ENCODE peak calls at places on chromosomes 2 and 18, in seven cellular contexts. S is activated CD4-positive, CD25-positive, alpha-beta regulatory T cell treated with anti-CD3 and anti-CD28 coated beads, Interleukin-2, amount 50 U/mL, for 72 hours; O is ELF-1; N is left kidney; Q is NCI-H1930; P is fibroblast of mammary gland; U is upper lobe of left lung. E is an unnamed sample.

GRCh38 chr18:7520200-7520780 is 46.8 kb upstream of the PTPRM start:
- DNase-seq in Q (no peak), S (no peak), O (no peak), N (peak), P (no peak), U (no peak), E (no peak)

GRCh38 chr2:188766086-188766856 is 207.9 kb upstream of the COL3A1 start:
- DNase-seq in P (peak), N (no peak), O (no peak), Q (no peak), U (no peak), S (no peak), E (no peak)

GRCh38 chr2:172817411-172817810 is 81.8 kb downstream of the RAPGEF4 start:
- DNase-seq in S (no peak), P (peak), Q (no peak), N (no peak), U (no peak), O (no peak), E (no peak)

GRCh38 chr2:142952793-142953192 is 75.3 kb downstream of the KYNU start:
- DNase-seq in U (no peak), P (no peak), N (peak), Q (no peak), O (no peak), S (no peak), E (no peak)

GRCh38 chr2:224126001-224126400 is 86.9 kb upstream of the SERPINE2 start:
- DNase-seq in S (no peak), O (peak), U (no peak), P (no peak), Q (no peak), N (no peak), E (no peak)

GRCh38 chr2:109372171-109372568 is 241.6 kb downstream of the SEPTIN10 start:
- DNase-seq in O (no peak), U (peak), Q (no peak), N (no peak), P (no peak), S (no peak), E (no peak)

GRCh38 chr18:58325521-58325908 is 281.5 kb downstream of the NEDD4L start:
- DNase-seq in O (no peak), N (no peak), Q (no peak), S (no peak), U (no peak), P (peak), E (no peak)

GRCh38 chr18:58596265-58596681 is 32.6 kb downstream of the ALPK2 start:
- DNase-seq in S (no peak), O (peak), N (no peak), Q (no peak), U (no peak), P (no peak), E (no peak)

GRCh38 chr2:240640939-240641338 is 15.7 kb downstream of the GPR35 start:
- DNase-seq in Q (peak), U (peak), O (peak), S (no peak), P (peak), N (peak), E (peak)

GRCh38 chr2:6412533-6413085 is 453.1 kb downstream of the CMPK2 start:
- DNase-seq in O (no peak), U (no peak), P (peak), Q (no peak), N (no peak), S (no peak), E (peak)

GRCh38 chr18:49994410-49994809 is 181.1 kb upstream of the ACAA2 start:
- DNase-seq in Q (no peak), U (no peak), S (no peak), O (no peak), P (no peak), N (no peak), E (no peak)

GRCh38 chr2:186852508-186852907 is 3.5 kb upstream of the ZSWIM2 start:
- DNase-seq in N (no peak), S (no peak), O (no peak), U (no peak), Q (no peak), P (no peak), E (no peak)

GRCh38 chr2:72033636-72034035 is 114.0 kb downstream of the CYP26B1 start:
- DNase-seq in Q (no peak), N (no peak), P (peak), S (no peak), O (no peak), U (peak), E (no peak)

GRCh38 chr2:45888167-45888566 is 236.7 kb downstream of the PRKCE start:
- DNase-seq in Q (no peak), U (peak), O (no peak), N (no peak), P (peak), S (no peak), E (peak)

GRCh38 chr2:69810550-69810949 is 18.9 kb upstream of the GMCL1 start:
- DNase-seq in S (no peak), U (no peak), N (no peak), P (no peak), Q (no peak), O (no peak), E (no peak)

GRCh38 chr2:108619916-108620620 is 85.8 kb downstream of the LIMS1 start:
- DNase-seq in P (no peak), U (no peak), O (no peak), S (no peak), N (no peak), Q (no peak), E (no peak)

GRCh38 chr2:101387151-101387807 is at the start of gene CREG2:
- DNase-seq in P (peak), S (peak), O (peak), N (peak), U (peak), Q (peak), E (peak)

GRCh38 chr2:196168181-196168580 is 3.2 kb downstream of the STK17B start:
- DNase-seq in Q (no peak), N (no peak), P (peak), U (peak), O (no peak), S (no peak), E (no peak)

GRCh38 chr18:10588975-10589374 is 63.1 kb downstream of the NAPG start:
- DNase-seq in Q (no peak), S (no peak), O (no peak), P (peak), U (no peak), N (no peak), E (no peak)

GRCh38 chr2:197306691-197307030 is 3.9 kb downstream of the ANKRD44 start:
- DNase-seq in S (no peak), U (peak), N (no peak), Q (no peak), O (no peak), P (no peak), E (no peak)

GRCh38 chr2:96866986-96867755 is 2.7 kb downstream of the SEMA4C start:
- DNase-seq in S (no peak), P (no peak), Q (no peak), O (no peak), U (no peak), N (no peak), E (no peak)

GRCh38 chr2:39719317-39719716 is 53.6 kb downstream of the TMEM178A start:
- DNase-seq in S (no peak), U (no peak), Q (no peak), N (no peak), O (no peak), P (no peak), E (no peak)

GRCh38 chr18:44731866-44732555 is 51.3 kb downstream of the SETBP1 start:
- DNase-seq in U (no peak), Q (no peak), N (no peak), O (no peak), S (no peak), P (peak), E (no peak)

GRCh38 chr2:27897755-27898154 is 7.2 kb downstream of the BABAM2 start:
- DNase-seq in N (no peak), S (no peak), U (no peak), P (no peak), Q (no peak), O (no peak), E (no peak)

GRCh38 chr2:109513749-109514588 is 99.8 kb downstream of the SEPTIN10 start:
- DNase-seq in S (no peak), P (peak), Q (no peak), O (no peak), U (peak), N (peak), E (peak)

GRCh38 chr2:191013617-191013875 is 425 bp downstream of the STAT1 start:
- DNase-seq in U (no peak), S (no peak), Q (no peak), O (no peak), N (no peak), P (peak), E (no peak)

GRCh38 chr18:9834551-9834950 is 51.2 kb upstream of the TXNDC2 start:
- DNase-seq in S (no peak), O (no peak), P (no peak), Q (no peak), N (no peak), U (no peak), E (no peak)

GRCh38 chr2:180614776-180615175 is 365.6 kb upstream of the UBE2E3 start:
- DNase-seq in N (no peak), P (peak), U (no peak), Q (no peak), S (no peak), O (no peak), E (no peak)

GRCh38 chr18:3554091-3554601 is 104.2 kb downstream of the TGIF1 start:
- DNase-seq in S (no peak), P (no peak), Q (no peak), U (no peak), O (peak), N (peak), E (no peak)

GRCh38 chr2:128734521-128735295 is 416.0 kb upstream of the HS6ST1 start:
- DNase-seq in O (no peak), S (no peak), U (peak), P (peak), N (peak), Q (no peak), E (no peak)

GRCh38 chr2:4053769-4054493 is 350.6 kb downstream of the DCDC2C start:
- DNase-seq in N (no peak), S (no peak), U (no peak), Q (no peak), P (no peak), O (no peak), E (no peak)

GRCh38 chr18:961644-962355 is 57.1 kb downstream of the ADCYAP1 start:
- DNase-seq in O (peak), N (peak), U (no peak), Q (no peak), S (peak), P (peak), E (peak)

GRCh38 chr2:226652388-226652787 is 147.2 kb downstream of the IRS1 start:
- DNase-seq in U (no peak), S (no peak), O (no peak), N (peak), Q (no peak), P (peak), E (peak)

GRCh38 chr2:138094031-138094430 is 129.8 kb downstream of the HNMT start:
- DNase-seq in S (no peak), O (no peak), N (peak), U (no peak), P (no peak), Q (no peak), E (no peak)

GRCh38 chr18:37684590-37684989 is 119.0 kb upstream of the CELF4 start:
- DNase-seq in O (no peak), S (no peak), N (no peak), Q (no peak), P (no peak), U (no peak), E (no peak)